ENCODE peak calls at places on chromosomes 1 and 21, in ten cellular contexts. P is cardiac muscle cell, O is right cardiac atrium, S is uterus, C is pancreas, D is AG04450, F is OCI-LY7, M is tibial artery, J is endodermal cell, G is Karpas-422. E is an unnamed sample.

GRCh38 chr21:38289697-38290096 is 32.9 kb downstream of the KCNJ15 start:
- DNase-seq in G (no peak), C (no peak), M (no peak), P (peak; percentile 99), D (peak; percentile 83), J (no peak), F (no peak), S (no peak), O (peak; percentile 50), E (peak; percentile 80)

GRCh38 chr1:205140113-205140512 is 18.3 kb upstream of the RBBP5 start:
- DNase-seq in D (no peak), J (no peak), C (no peak), G (no peak), M (no peak), O (no peak), P (no peak), F (no peak), S (no peak), E (no peak)

GRCh38 chr1:35120458-35121133 is 41.4 kb downstream of the ZMYM1 start:
- DNase-seq in S (no peak), D (no peak), M (no peak), G (no peak), O (no peak), C (no peak), P (peak; percentile 45), F (no peak), J (peak; percentile 48), E (no peak)

GRCh38 chr1:169250022-169250421 is 117.6 kb downstream of the NME7 start:
- DNase-seq in O (no peak), M (no peak), J (no peak), S (no peak), P (peak; percentile 12), C (no peak), D (no peak), F (no peak), G (no peak), E (no peak)

GRCh38 chr21:40155563-40155962 is 288.3 kb downstream of the PCP4 start:
- DNase-seq in C (no peak), G (no peak), O (no peak), P (no peak), J (no peak), S (no peak), M (no peak), D (no peak), F (no peak), E (no peak)

GRCh38 chr1:213772711-213773110 is 215.1 kb upstream of the PROX1 start:
- DNase-seq in M (no peak), G (no peak), S (no peak), C (no peak), O (no peak), F (no peak), J (no peak), D (no peak), P (no peak), E (no peak)

GRCh38 chr1:212104586-212105282 is 69.2 kb downstream of the DTL start:
- DNase-seq in P (no peak), F (no peak), O (no peak), J (no peak), S (no peak), C (no peak), D (no peak), M (no peak), G (no peak), E (no peak)

GRCh38 chr1:56676571-56677035 is 31.5 kb downstream of the PRKAA2 start:
- DNase-seq in J (no peak), M (no peak), F (no peak), G (no peak), P (no peak), C (no peak), O (no peak), S (no peak), D (peak; percentile 62), E (no peak)

GRCh38 chr1:205189162-205189561 is 22.3 kb downstream of the DSTYK start:
- DNase-seq in J (no peak), C (no peak), O (no peak), P (no peak), G (no peak), S (no peak), D (no peak), M (no peak), F (no peak), E (no peak)

GRCh38 chr1:161905269-161905884 is 118.3 kb downstream of the OLFML2B start:
- DNase-seq in D (no peak), S (no peak), C (peak; percentile 26), J (peak; percentile 57), G (peak; percentile 83), O (no peak), F (peak; percentile 41), M (no peak), P (peak; percentile 37), E (no peak)

GRCh38 chr1:230230948-230231738 is 164.1 kb downstream of the GALNT2 start:
- DNase-seq in P (no peak), J (peak; percentile 87), O (no peak), S (no peak), C (no peak), M (no peak), G (no peak), D (no peak), F (no peak), E (no peak)

GRCh38 chr1:26145041-26145959 is 13.6 kb upstream of the FAM110D start:
- DNase-seq in C (peak; percentile 85), G (peak; percentile 86), D (peak; percentile 61), O (peak; percentile 82), J (peak; percentile 93), M (peak; percentile 83), P (peak; percentile 87), S (peak; percentile 68), F (peak; percentile 83), E (peak; percentile 80)

GRCh38 chr1:185608166-185608565 is 126.0 kb upstream of the HMCN1 start:
- DNase-seq in O (no peak), C (no peak), D (no peak), F (no peak), J (no peak), M (no peak), S (no peak), P (no peak), G (peak; percentile 95), E (no peak)

GRCh38 chr1:201481004-201481380 is 12.0 kb upstream of the PHLDA3 start:
- DNase-seq in M (no peak), P (no peak), S (no peak), O (peak; percentile 51), G (no peak), J (no peak), D (no peak), F (no peak), C (no peak), E (no peak)

GRCh38 chr1:236699366-236699765 is 13.1 kb downstream of the ACTN2 start:
- DNase-seq in G (no peak), J (no peak), M (no peak), F (no peak), D (no peak), S (no peak), P (peak; percentile 82), C (no peak), O (no peak), E (no peak)

GRCh38 chr1:234726359-234726836 is 116.4 kb upstream of the IRF2BP2 start:
- DNase-seq in J (peak; percentile 64), M (no peak), D (no peak), O (no peak), C (no peak), F (peak; percentile 13), S (no peak), G (no peak), P (no peak), E (no peak)

GRCh38 chr1:169160845-169161511 is 54.5 kb downstream of the ATP1B1 start:
- DNase-seq in G (no peak), M (no peak), P (peak; percentile 14), J (no peak), O (no peak), S (peak; percentile 63), F (no peak), C (no peak), D (no peak), E (no peak)

GRCh38 chr1:152657677-152658076 is 5.5 kb upstream of the LCE2D start:
- DNase-seq in M (no peak), J (no peak), S (no peak), G (no peak), D (no peak), O (no peak), C (no peak), P (no peak), F (no peak), E (no peak)
- H3K9me3 ChIP-seq in M (no peaks in the 10 kb centered on the region), J (peaks cover 80% of the 10 kb centered on the region), S (no peaks in the 10 kb centered on the region), G (no peaks in the 10 kb centered on the region), D (no peaks in the 10 kb centered on the region), O (no peaks in the 10 kb centered on the region), C (no peaks in the 10 kb centered on the region), P (no peaks in the 10 kb centered on the region), F (no peaks in the 10 kb centered on the region), E (no peaks in the 10 kb centered on the region)

GRCh38 chr1:112509660-112510178 is 954 bp downstream of the WNT2B start:
- DNase-seq in O (no peak), D (no peak), M (no peak), F (no peak), G (no peak), J (no peak), P (no peak), S (no peak), C (no peak), E (no peak)
- H3K4me3 ChIP-seq in O (no peak overlapping the region), D (no peak overlapping the region), M (peak overlapping the region; percentile 40), F (no peak overlapping the region), G (no peak overlapping the region), J (no peak overlapping the region), P (no peak overlapping the region), S (peak overlapping the region; percentile 50), C (no peak overlapping the region), E (peak overlapping the region; percentile 59)

GRCh38 chr21:15751561-15751960 is 21.8 kb downstream of the USP25 start:
- DNase-seq in G (no peak), M (no peak), O (no peak), F (no peak), D (no peak), C (no peak), P (no peak), J (no peak), S (no peak), E (no peak)

GRCh38 chr21:15751037-15751436 is 21.3 kb downstream of the USP25 start:
- DNase-seq in S (no peak), P (no peak), G (no peak), M (no peak), C (no peak), F (no peak), J (no peak), D (no peak), O (no peak), E (no peak)

GRCh38 chr21:15755125-15755524 is 25.3 kb downstream of the USP25 start:
- DNase-seq in P (no peak), F (no peak), O (no peak), M (no peak), G (no peak), J (no peak), S (no peak), D (no peak), C (no peak), E (no peak)

GRCh38 chr21:15752763-15753407 is 23.1 kb downstream of the USP25 start:
- DNase-seq in M (no peak), O (no peak), J (peak; percentile 95), G (no peak), S (no peak), F (no peak), D (no peak), P (no peak), C (no peak), E (no peak)

GRCh38 chr21:15754640-15755039 is 24.9 kb downstream of the USP25 start:
- DNase-seq in M (no peak), S (no peak), J (no peak), G (no peak), O (no peak), F (no peak), D (no peak), C (no peak), P (peak; percentile 27), E (no peak)
- H3K9me3 ChIP-seq in M (no peaks in the 10 kb centered on the region), S (no peaks in the 10 kb centered on the region), J (peaks cover 17% of the 10 kb centered on the region), G (peaks cover 10% of the 10 kb centered on the region), O (no peaks in the 10 kb centered on the region), F (peaks cover 7% of the 10 kb centered on the region), D (no peaks in the 10 kb centered on the region), C (no peaks in the 10 kb centered on the region), P (no peaks in the 10 kb centered on the region), E (peaks cover 4% of the 10 kb centered on the region)

GRCh38 chr1:15156807-15157380 is 3.3 kb downstream of the TMEM51 start:
- DNase-seq in O (no peak), D (no peak), P (no peak), S (no peak), M (no peak), C (peak; percentile 63), G (no peak), J (peak; percentile 67), F (no peak), E (no peak)
- H3K4me3 ChIP-seq in O (no peak overlapping the region), D (no peak overlapping the region), P (no peak overlapping the region), S (no peak overlapping the region), M (no peak overlapping the region), C (peak overlapping the region; percentile 92), G (no peak overlapping the region), J (no peak overlapping the region), F (no peak overlapping the region), E (no peak overlapping the region)

E was measured in lower lobe of right lung.